ENCODE peak calls at places on chromosomes 5 and 9, in nine cellular contexts. One of them, this sample, is unnamed.
A peak's percentile ranks its signal among the peaks of the same experiment; 100 is the strongest.

GRCh38 chr9:138049779-138050471 is 172.3 kb downstream of the CACNA1B start:
- DNase-seq in gastrocnemius medialis: no peak
- DNase-seq in upper lobe of left lung: no peak
- DNase-seq in H1: peak; percentile 50
- DNase-seq in HCT116: no peak
- DNase-seq in IMR-90: no peak
- DNase-seq in prostate gland: no peak
- DNase-seq in A549: no peak
- DNase-seq in tibial nerve: no peak
- DNase-seq in this sample: no peak

GRCh38 chr5:80116465-80116864 is 81.3 kb downstream of the THBS4 start:
- DNase-seq in gastrocnemius medialis: no peak
- DNase-seq in upper lobe of left lung: no peak
- DNase-seq in H1: no peak
- DNase-seq in HCT116: no peak
- DNase-seq in IMR-90: no peak
- DNase-seq in prostate gland: no peak
- DNase-seq in A549: no peak
- DNase-seq in tibial nerve: no peak
- DNase-seq in this sample: no peak

GRCh38 chr5:136192015-136192525 is 892 bp downstream of the SMIM32 start:
- DNase-seq in gastrocnemius medialis: no peak
- DNase-seq in upper lobe of left lung: peak; percentile 86
- DNase-seq in H1: peak; percentile 71
- DNase-seq in HCT116: no peak
- DNase-seq in IMR-90: no peak
- DNase-seq in prostate gland: no peak
- DNase-seq in A549: no peak
- DNase-seq in tibial nerve: no peak
- DNase-seq in this sample: no peak

GRCh38 chr9:124480621-124480981 is 26.6 kb downstream of the NR5A1 start:
- DNase-seq in gastrocnemius medialis: no peak
- DNase-seq in upper lobe of left lung: no peak
- DNase-seq in H1: peak; percentile 80
- DNase-seq in HCT116: peak; percentile 32
- DNase-seq in IMR-90: peak; percentile 4
- DNase-seq in prostate gland: no peak
- DNase-seq in A549: peak; percentile 92
- DNase-seq in tibial nerve: no peak
- DNase-seq in this sample: no peak

GRCh38 chr9:108933231-108933630 is 693 bp downstream of the ELP1 start:
- DNase-seq in gastrocnemius medialis: no peak
- DNase-seq in upper lobe of left lung: no peak
- DNase-seq in H1: no peak
- DNase-seq in HCT116: no peak
- DNase-seq in IMR-90: peak; percentile 40
- DNase-seq in prostate gland: no peak
- DNase-seq in A549: no peak
- DNase-seq in tibial nerve: no peak
- DNase-seq in this sample: no peak

GRCh38 chr9:134710912-134711311 is 69.3 kb downstream of the COL5A1 start:
- DNase-seq in gastrocnemius medialis: no peak
- DNase-seq in upper lobe of left lung: no peak
- DNase-seq in H1: no peak
- DNase-seq in HCT116: no peak
- DNase-seq in IMR-90: no peak
- DNase-seq in prostate gland: no peak
- DNase-seq in A549: no peak
- DNase-seq in tibial nerve: no peak
- DNase-seq in this sample: no peak

GRCh38 chr9:89482950-89483349 is 15.0 kb downstream of the SEMA4D start:
- DNase-seq in gastrocnemius medialis: peak; percentile 91
- DNase-seq in upper lobe of left lung: no peak
- DNase-seq in H1: no peak
- DNase-seq in HCT116: no peak
- DNase-seq in IMR-90: no peak
- DNase-seq in prostate gland: no peak
- DNase-seq in A549: no peak
- DNase-seq in tibial nerve: no peak
- DNase-seq in this sample: no peak

GRCh38 chr9:89592201-89592815 is 12.5 kb upstream of the GADD45G start:
- DNase-seq in gastrocnemius medialis: no peak
- DNase-seq in upper lobe of left lung: no peak
- DNase-seq in H1: no peak
- DNase-seq in HCT116: no peak
- DNase-seq in IMR-90: no peak
- DNase-seq in prostate gland: no peak
- DNase-seq in A549: no peak
- DNase-seq in tibial nerve: no peak
- DNase-seq in this sample: no peak

GRCh38 chr9:125659201-125659840 is 47.7 kb downstream of the MAPKAP1 start:
- DNase-seq in gastrocnemius medialis: no peak
- DNase-seq in upper lobe of left lung: no peak
- DNase-seq in H1: no peak
- DNase-seq in HCT116: no peak
- DNase-seq in IMR-90: peak; percentile 38
- DNase-seq in prostate gland: no peak
- DNase-seq in A549: no peak
- DNase-seq in tibial nerve: no peak
- DNase-seq in this sample: no peak

GRCh38 chr9:125655691-125656410 is 51.2 kb downstream of the MAPKAP1 start:
- DNase-seq in gastrocnemius medialis: no peak
- DNase-seq in upper lobe of left lung: no peak
- DNase-seq in H1: no peak
- DNase-seq in HCT116: no peak
- DNase-seq in IMR-90: peak; percentile 66
- DNase-seq in prostate gland: no peak
- DNase-seq in A549: no peak
- DNase-seq in tibial nerve: no peak
- DNase-seq in this sample: no peak

GRCh38 chr9:125663127-125663526 is 43.9 kb downstream of the MAPKAP1 start:
- DNase-seq in gastrocnemius medialis: no peak
- DNase-seq in upper lobe of left lung: no peak
- DNase-seq in H1: no peak
- DNase-seq in HCT116: peak; percentile 68
- DNase-seq in IMR-90: peak; percentile 79
- DNase-seq in prostate gland: no peak
- DNase-seq in A549: peak; percentile 31
- DNase-seq in tibial nerve: no peak
- DNase-seq in this sample: no peak

GRCh38 chr9:125660557-125660956 is 46.5 kb downstream of the MAPKAP1 start:
- DNase-seq in gastrocnemius medialis: no peak
- DNase-seq in upper lobe of left lung: no peak
- DNase-seq in H1: no peak
- DNase-seq in HCT116: no peak
- DNase-seq in IMR-90: no peak
- DNase-seq in prostate gland: no peak
- DNase-seq in A549: no peak
- DNase-seq in tibial nerve: no peak
- DNase-seq in this sample: no peak

DNA sequence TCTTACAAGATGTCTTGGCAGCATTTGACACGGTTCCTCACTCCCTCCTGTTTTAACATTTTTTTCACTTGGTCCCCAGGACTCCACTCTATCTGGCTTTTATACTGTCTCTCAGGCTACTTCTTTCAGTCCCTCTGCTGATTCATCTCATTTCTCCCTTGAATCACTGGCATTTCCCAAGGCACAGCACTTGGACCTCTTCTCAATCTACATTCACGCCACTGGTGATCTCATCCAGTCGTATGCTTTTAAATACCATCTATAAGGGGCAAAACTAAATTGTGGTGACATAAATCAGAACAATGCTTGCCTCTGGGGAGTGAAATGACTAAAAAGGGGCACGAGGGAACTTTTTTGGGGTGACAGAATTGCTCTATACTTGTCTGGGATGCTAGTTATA is 47.1 kb downstream of the MAPKAP1 start:
- DNase-seq in gastrocnemius medialis: no peak
- DNase-seq in upper lobe of left lung: no peak
- DNase-seq in H1: no peak
- DNase-seq in HCT116: no peak
- DNase-seq in IMR-90: peak; percentile 90
- DNase-seq in prostate gland: no peak
- DNase-seq in A549: no peak
- DNase-seq in tibial nerve: no peak
- DNase-seq in this sample: no peak
- H3K27ac ChIP-seq in gastrocnemius medialis: no peak overlapping the region
- H3K27ac ChIP-seq in upper lobe of left lung: no peak overlapping the region
- H3K27ac ChIP-seq in H1: no peak overlapping the region
- H3K27ac ChIP-seq in HCT116: no peak overlapping the region
- H3K27ac ChIP-seq in IMR-90: no peak overlapping the region
- H3K27ac ChIP-seq in prostate gland: no peak overlapping the region
- H3K27ac ChIP-seq in A549: no peak overlapping the region
- H3K27ac ChIP-seq in tibial nerve: no peak overlapping the region
- H3K27ac ChIP-seq in this sample: no peak overlapping the region

GRCh38 chr5:150140830-150141229 is 14.8 kb downstream of the PDGFRB start:
- DNase-seq in gastrocnemius medialis: no peak
- DNase-seq in upper lobe of left lung: peak; percentile 26
- DNase-seq in H1: no peak
- DNase-seq in HCT116: no peak
- DNase-seq in IMR-90: peak; percentile 100
- DNase-seq in prostate gland: no peak
- DNase-seq in A549: no peak
- DNase-seq in tibial nerve: no peak
- DNase-seq in this sample: no peak

GRCh38 chr5:150142800-150143724 is 12.6 kb downstream of the PDGFRB start:
- DNase-seq in gastrocnemius medialis: peak; percentile 79
- DNase-seq in upper lobe of left lung: no peak
- DNase-seq in H1: no peak
- DNase-seq in HCT116: peak; percentile 33
- DNase-seq in IMR-90: peak; percentile 98
- DNase-seq in prostate gland: no peak
- DNase-seq in A549: peak; percentile 85
- DNase-seq in tibial nerve: peak; percentile 72
- DNase-seq in this sample: peak; percentile 96

GRCh38 chr5:150142189-150142788 is 13.4 kb downstream of the PDGFRB start:
- DNase-seq in gastrocnemius medialis: no peak
- DNase-seq in upper lobe of left lung: peak; percentile 41
- DNase-seq in H1: no peak
- DNase-seq in HCT116: no peak
- DNase-seq in IMR-90: peak; percentile 22
- DNase-seq in prostate gland: no peak
- DNase-seq in A549: no peak
- DNase-seq in tibial nerve: no peak
- DNase-seq in this sample: no peak

GRCh38 chr5:150143725-150144058 is 12.0 kb downstream of the PDGFRB start:
- DNase-seq in gastrocnemius medialis: no peak
- DNase-seq in upper lobe of left lung: no peak
- DNase-seq in H1: no peak
- DNase-seq in HCT116: no peak
- DNase-seq in IMR-90: no peak
- DNase-seq in prostate gland: no peak
- DNase-seq in A549: no peak
- DNase-seq in tibial nerve: no peak
- DNase-seq in this sample: peak; percentile 60

DNA sequence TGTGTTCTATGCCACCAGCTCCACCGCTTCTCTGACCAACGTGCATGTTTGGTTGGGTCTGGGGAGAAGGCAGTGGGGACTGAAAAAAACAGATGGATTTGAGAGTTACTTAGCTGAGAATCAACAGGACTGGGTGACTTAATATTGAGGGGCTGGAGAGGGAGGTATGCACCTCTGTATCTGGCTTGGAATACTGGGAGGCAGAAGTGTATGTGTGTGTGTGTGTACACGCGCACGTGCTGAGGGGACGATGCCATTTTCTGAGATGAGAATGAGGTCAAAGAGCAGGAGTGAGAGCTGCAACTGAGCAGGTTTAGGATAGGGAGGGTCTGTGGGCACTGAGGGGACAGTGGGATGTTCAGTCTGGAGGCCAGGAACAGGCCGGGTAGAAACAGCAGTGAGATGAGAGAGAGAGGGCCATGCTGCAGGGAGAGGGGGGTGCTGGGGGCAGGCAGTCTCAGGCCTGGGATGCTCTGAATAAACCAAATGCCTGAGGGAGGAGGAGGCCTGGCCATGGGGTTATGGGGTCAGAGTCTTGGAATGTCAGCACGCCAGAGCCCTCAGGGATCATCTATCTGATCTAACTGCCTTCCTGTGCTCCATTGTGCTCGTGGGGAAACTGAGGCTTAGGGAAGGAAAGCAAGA is 14.0 kb downstream of the PDGFRB start:
- DNase-seq in gastrocnemius medialis: no peak
- DNase-seq in upper lobe of left lung: no peak
- DNase-seq in H1: no peak
- DNase-seq in HCT116: no peak
- DNase-seq in IMR-90: peak; percentile 93
- DNase-seq in prostate gland: no peak
- DNase-seq in A549: no peak
- DNase-seq in tibial nerve: no peak
- DNase-seq in this sample: no peak
- H3K4me1 ChIP-seq in gastrocnemius medialis: peaks cover 5% of the 10 kb centered on the region
- H3K4me1 ChIP-seq in upper lobe of left lung: peaks cover 34% of the 10 kb centered on the region
- H3K4me1 ChIP-seq in H1: peaks cover 4% of the 10 kb centered on the region
- H3K4me1 ChIP-seq in HCT116: no peaks in the 10 kb centered on the region
- H3K4me1 ChIP-seq in IMR-90: peaks cover 70% of the 10 kb centered on the region
- H3K4me1 ChIP-seq in prostate gland: peaks cover 23% of the 10 kb centered on the region
- H3K4me1 ChIP-seq in A549: peaks cover 72% of the 10 kb centered on the region
- H3K4me1 ChIP-seq in tibial nerve: peaks cover 89% of the 10 kb centered on the region
- H3K4me1 ChIP-seq in this sample: peaks cover 57% of the 10 kb centered on the region

DNA sequence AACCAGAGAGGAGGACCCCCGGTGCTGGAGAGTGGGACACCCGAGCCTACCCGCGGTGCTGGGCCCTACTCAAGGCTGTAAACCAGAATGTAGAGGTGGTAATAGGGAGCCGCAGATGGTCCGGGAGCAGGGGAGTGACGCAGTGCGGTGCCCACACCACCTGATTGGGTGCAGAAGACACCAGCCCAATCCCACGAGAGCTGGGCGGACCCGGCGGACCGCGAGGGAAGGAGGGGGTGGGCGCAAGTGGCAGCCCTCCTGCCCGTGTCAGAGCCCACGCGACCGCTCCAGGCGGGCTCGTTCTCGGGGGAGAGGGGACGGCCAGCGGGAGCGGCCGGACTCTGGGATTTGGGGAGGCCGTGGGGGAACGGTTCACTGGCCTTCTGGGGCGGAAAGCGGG is 71.2 kb downstream of the C9orf50 start:
- DNase-seq in gastrocnemius medialis: no peak
- DNase-seq in upper lobe of left lung: peak; percentile 86
- DNase-seq in H1: no peak
- DNase-seq in HCT116: no peak
- DNase-seq in IMR-90: no peak
- DNase-seq in prostate gland: no peak
- DNase-seq in A549: peak; percentile 38
- DNase-seq in tibial nerve: no peak
- DNase-seq in this sample: peak; percentile 59
- TF ChIP-seq POLR2A in gastrocnemius medialis: no peak
- TF ChIP-seq POLR2A in upper lobe of left lung: peak; percentile 39
- TF ChIP-seq POLR2A in H1: no peak
- TF ChIP-seq POLR2A in HCT116: no peak
- TF ChIP-seq POLR2A in IMR-90: no peak
- TF ChIP-seq POLR2A in prostate gland: no peak
- TF ChIP-seq POLR2A in A549: peak; percentile 40
- TF ChIP-seq POLR2A in tibial nerve: no peak
- TF ChIP-seq POLR2A in this sample: no peak

DNA sequence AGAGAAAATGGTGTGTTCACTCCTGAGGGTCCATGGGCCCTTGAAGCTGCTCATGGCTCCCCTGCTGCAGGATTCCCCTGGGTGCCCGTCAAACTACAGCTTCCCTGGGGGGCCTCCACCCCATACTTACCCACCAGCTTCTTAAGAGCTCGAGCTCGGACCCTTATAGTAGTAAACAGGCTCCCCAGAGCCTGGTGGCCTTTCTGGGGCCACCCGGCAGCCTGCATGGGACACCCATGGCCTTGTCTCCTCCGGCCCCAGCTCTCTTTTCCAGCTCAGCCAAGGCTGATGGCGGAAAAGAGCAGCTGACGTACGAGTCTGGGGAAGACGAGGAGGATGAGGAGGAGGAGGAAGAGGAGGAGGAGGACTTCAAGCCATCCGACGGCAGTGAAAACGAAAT is 4.2 kb upstream of the CEL start:
- DNase-seq in gastrocnemius medialis: no peak
- DNase-seq in upper lobe of left lung: no peak
- DNase-seq in H1: no peak
- DNase-seq in HCT116: no peak
- DNase-seq in IMR-90: no peak
- DNase-seq in prostate gland: no peak
- DNase-seq in A549: no peak
- DNase-seq in tibial nerve: no peak
- DNase-seq in this sample: no peak
- H3K27ac ChIP-seq in gastrocnemius medialis: no peak overlapping the region
- H3K27ac ChIP-seq in upper lobe of left lung: no peak overlapping the region
- H3K27ac ChIP-seq in H1: no peak overlapping the region
- H3K27ac ChIP-seq in HCT116: no peak overlapping the region
- H3K27ac ChIP-seq in IMR-90: no peak overlapping the region
- H3K27ac ChIP-seq in prostate gland: no peak overlapping the region
- H3K27ac ChIP-seq in A549: no peak overlapping the region
- H3K27ac ChIP-seq in tibial nerve: no peak overlapping the region
- H3K27ac ChIP-seq in this sample: no peak overlapping the region

This sample was measured in uterus.